ENCODE peak calls at places on chromosomes 2 and 18, in four cellular contexts. N is T1000; A is amniotic epithelial cell; U is naive thymus-derived CD8-positive, alpha-beta T cell. I is an unnamed sample.
A peak's percentile ranks its signal among the peaks of the same experiment; 100 is the strongest.

GRCh38 chr2:64626963-64627760 is 26.6 kb downstream of the SERTAD2 start:
- DNase-seq in N (no peak), A (no peak), U (no peak), I (no peak)

GRCh38 chr2:85862426-85862825 is 26.4 kb downstream of the ST3GAL5 start:
- DNase-seq in N (no peak), U (no peak), A (no peak), I (peak; percentile 28)

GRCh38 chr18:6355789-6356589 is 58.7 kb downstream of the L3MBTL4 start:
- DNase-seq in A (no peak), N (peak; percentile 37), U (no peak), I (peak; percentile 24)

GRCh38 chr2:134774786-134775641 is 56.2 kb upstream of the TMEM163 start:
- DNase-seq in N (no peak), A (no peak), U (no peak), I (no peak)

GRCh38 chr2:148622390-148622789 is 22.2 kb upstream of the EPC2 start:
- DNase-seq in A (no peak), N (no peak), U (no peak), I (no peak)

GRCh38 chr18:6521804-6522418 is 107.2 kb upstream of the L3MBTL4 start:
- DNase-seq in A (peak; percentile 44), U (no peak), N (peak; percentile 4), I (peak; percentile 56)

GRCh38 chr2:96108578-96109561 is 7.5 kb downstream of the ADRA2B start:
- DNase-seq in A (no peak), N (no peak), U (no peak), I (no peak)

GRCh38 chr2:172484253-172484652 is 56.9 kb downstream of the ITGA6 start:
- DNase-seq in N (no peak), U (peak; percentile 58), A (peak; percentile 23), I (peak; percentile 28)

GRCh38 chr2:124320072-124320471 is 295.0 kb downstream of the CNTNAP5 start:
- DNase-seq in U (no peak), A (no peak), N (no peak), I (no peak)

GRCh38 chr2:239575931-239576445 is 175.2 kb upstream of the HDAC4 start:
- DNase-seq in A (no peak), U (no peak), N (no peak), I (no peak)

GRCh38 chr2:190603374-190603773 is 45.5 kb upstream of the NAB1 start:
- DNase-seq in U (no peak), A (no peak), N (no peak), I (no peak)

I was measured in iris pigment epithelial cell.